ENCODE peak calls at places on chromosomes 11 and 22, in ten cellular contexts. U is AG04450; L is substantia nigra; N is activated CD8-positive, alpha-beta memory T cell treated with anti-CD3 and anti-CD28 coated beads, Interleukin-2, amount 10 ng/mL, durations not matched to agents 7 days and 5 days; M is NCI-H1417; F is stimulated activated CD8-positive, alpha-beta memory T cell treated with anti-CD3 and anti-CD28 coated beads, Interleukin-15, amount 100 ng/mL, for 24 hours; K is HFFc6; J is activated CD4-positive, alpha-beta T cell treated with anti-CD3 and anti-CD28 coated beads for 4 hours; A is CD4-positive, alpha-beta memory T cell; C is type B pancreatic cell. G is an unnamed sample.

GRCh38 chr11:1116666-1117390 is 40.9 kb upstream of the MUC5AC start:
- DNase-seq in L (no peak), J (no peak), F (no peak), A (no peak), M (no peak), U (no peak), K (no peak), C (peak), N (no peak), G (no peak)

GRCh38 chr11:46491661-46492331 is 100.2 kb upstream of the CHRM4 start:
- DNase-seq in C (no peak), K (no peak), F (no peak), J (no peak), A (no peak), M (no peak), N (no peak), U (no peak), L (no peak), G (no peak)

GRCh38 chr11:66970808-66971442 is 4.2 kb upstream of the C11orf86 start:
- DNase-seq in N (peak), C (no peak), K (peak), U (peak), A (no peak), J (no peak), F (no peak), M (no peak), L (no peak), G (peak)

GRCh38 chr22:19705181-19705934 is 8.9 kb upstream of the SEPTIN5 start:
- DNase-seq in C (peak), A (no peak), L (no peak), U (no peak), F (no peak), M (no peak), N (no peak), J (no peak), K (no peak), G (no peak)

GRCh38 chr11:14203392-14203791 is 155.6 kb downstream of the RRAS2 start:
- DNase-seq in J (no peak), C (no peak), M (no peak), L (no peak), U (no peak), A (no peak), K (no peak), F (no peak), N (no peak), G (no peak)

GRCh38 chr22:48701296-48702030 is 1126.2 kb downstream of the BRD1 start:
- DNase-seq in U (no peak), N (no peak), K (no peak), M (no peak), F (no peak), J (no peak), C (no peak), L (no peak), A (no peak), G (no peak)

GRCh38 chr22:34068011-34068410 is 147.7 kb upstream of the LARGE1 start:
- DNase-seq in L (no peak), C (no peak), J (no peak), U (no peak), M (no peak), N (no peak), F (no peak), K (no peak), A (no peak), G (no peak)

GRCh38 chr22:45918455-45919370 is 58.2 kb downstream of the WNT7B start:
- DNase-seq in F (no peak), M (no peak), K (no peak), J (no peak), N (no peak), L (no peak), A (no peak), C (no peak), U (no peak), G (no peak)

GRCh38 chr11:7056828-7057513 is 31.8 kb upstream of the RBMXL2 start:
- DNase-seq in K (no peak), L (no peak), M (no peak), U (no peak), F (no peak), N (no peak), A (no peak), C (no peak), J (no peak), G (no peak)

GRCh38 chr11:19714387-19715363 is 2.0 kb downstream of the NAV2 start:
- DNase-seq in J (no peak), A (no peak), L (peak), K (peak), M (no peak), U (peak), C (no peak), F (no peak), N (no peak), G (no peak)

GRCh38 chr22:49406879-49407587 is 420.6 kb downstream of the BRD1 start:
- DNase-seq in L (no peak), F (no peak), U (no peak), K (no peak), M (no peak), J (no peak), N (peak), C (peak), A (no peak), G (no peak)

GRCh38 chr11:11010624-11011127 is 152.8 kb upstream of the ZBED5 start:
- DNase-seq in L (peak), F (no peak), C (no peak), K (no peak), J (no peak), N (no peak), U (no peak), M (no peak), A (no peak), G (no peak)

GRCh38 chr11:117438371-117439000 is 110.8 kb downstream of the CEP164 start:
- DNase-seq in F (no peak), L (no peak), K (no peak), A (no peak), N (peak), U (no peak), M (no peak), C (no peak), J (no peak), G (no peak)

GRCh38 chr11:110947100-110947499 is 234.9 kb upstream of the ARHGAP20 start:
- DNase-seq in C (no peak), U (no peak), M (no peak), K (no peak), J (no peak), A (no peak), F (no peak), L (no peak), N (no peak), G (no peak)

GRCh38 chr11:126403039-126403438 is 47.6 kb downstream of the ST3GAL4 start:
- DNase-seq in A (no peak), N (no peak), U (no peak), J (no peak), C (no peak), M (no peak), K (no peak), L (no peak), F (no peak), G (no peak)

GRCh38 chr11:105372214-105372613 is 232.6 kb upstream of the CARD18 start:
- DNase-seq in C (no peak), A (no peak), U (no peak), L (no peak), N (no peak), F (no peak), J (no peak), K (no peak), M (no peak), G (no peak)

GRCh38 chr11:28903716-28904115 is 795.5 kb downstream of the METTL15 start:
- DNase-seq in K (no peak), L (no peak), J (no peak), C (no peak), U (no peak), A (no peak), F (no peak), M (no peak), N (no peak), G (no peak)

GRCh38 chr11:44269369-44270351 is 40.3 kb downstream of the ALX4 start:
- DNase-seq in U (no peak), K (no peak), N (no peak), A (no peak), M (no peak), F (no peak), C (no peak), L (no peak), J (no peak), G (no peak)

GRCh38 chr11:82842019-82842418 is 58.2 kb downstream of the PRCP start:
- DNase-seq in A (no peak), K (no peak), L (peak), N (no peak), F (no peak), M (no peak), J (no peak), C (no peak), U (no peak), G (no peak)

GRCh38 chr22:40224702-40225101 is 47.0 kb downstream of the TNRC6B start:
- DNase-seq in M (no peak), N (no peak), C (no peak), F (no peak), J (peak), L (no peak), A (peak), U (no peak), K (no peak), G (no peak)

GRCh38 chr11:126384449-126385070 is 29.1 kb downstream of the ST3GAL4 start:
- DNase-seq in K (no peak), F (no peak), L (no peak), A (no peak), U (no peak), J (no peak), M (no peak), N (no peak), C (no peak), G (no peak)

GRCh38 chr11:2400761-2401435 is 348 bp downstream of the TSSC4 start:
- DNase-seq in N (no peak), C (no peak), U (no peak), J (no peak), M (no peak), L (no peak), K (no peak), A (peak), F (no peak), G (no peak)

G was measured in AG09309.